ENCODE peak calls at places on chromosome 9, in four cellular contexts. A is left kidney; X is stimulated activated CD8-positive, alpha-beta memory T cell treated with anti-CD3 and anti-CD28 coated beads, Interleukin-2, amount 100 ng/mL, for 1 hour; P is nucleus accumbens. J is an unnamed sample.

GRCh38 chr9:130498298-130498917 is 53.6 kb downstream of the ASS1 start:
- DNase-seq in A (no peak), X (no peak), P (no peak), J (no peak)

GRCh38 chr9:103804077-103804735 is 289.9 kb upstream of the SMC2 start:
- DNase-seq in A (no peak), X (no peak), P (no peak), J (no peak)

GRCh38 chr9:98117984-98118639 is 910 bp downstream of the TRIM14 start:
- DNase-seq in A (peak; percentile 45), X (no peak), P (no peak), J (no peak)

GRCh38 chr9:128360826-128361225 is 10.3 kb upstream of the URM1 start:
- DNase-seq in A (no peak), X (no peak), P (no peak), J (no peak)

GRCh38 chr9:132193227-132194110 is 31.6 kb downstream of the NTNG2 start:
- DNase-seq in A (no peak), X (no peak), P (no peak), J (no peak)

GRCh38 chr9:122051401-122052346 is 41.4 kb downstream of the TTLL11 start:
- DNase-seq in A (no peak), X (no peak), P (no peak), J (no peak)

GRCh38 chr9:137130176-137130755 is 8.7 kb upstream of the GRIN1 start:
- DNase-seq in A (no peak), X (no peak), P (no peak), J (no peak)

GRCh38 chr9:31137151-31137849 is 1247.1 kb upstream of the ACO1 start:
- DNase-seq in A (no peak), X (no peak), P (no peak), J (peak; percentile 10)

GRCh38 chr9:118558026-118558425 is 811.2 kb downstream of the BRINP1 start:
- DNase-seq in A (peak; percentile 9), X (no peak), P (no peak), J (no peak)

GRCh38 chr9:18544456-18544855 is 70.5 kb downstream of the ADAMTSL1 start:
- DNase-seq in A (no peak), X (no peak), P (no peak), J (no peak)

GRCh38 chr9:131608469-131609115 is 63.3 kb downstream of the PRRT1B start:
- DNase-seq in A (peak; percentile 67), X (no peak), P (no peak), J (peak; percentile 55)

GRCh38 chr9:96071245-96072124 is 196.0 kb downstream of the ERCC6L2 start:
- DNase-seq in A (peak; percentile 66), X (no peak), P (no peak), J (no peak)

GRCh38 chr9:134185536-134186011 is 21.2 kb upstream of the RNU6ATAC start:
- DNase-seq in A (peak; percentile 62), X (no peak), P (no peak), J (no peak)